ENCODE peak calls at places on chromosomes 3 and 15, in six cellular contexts. V is neural progenitor cell; S is spleen; W is NCI-H1105; N is astrocyte; I is CD8-positive, alpha-beta memory T cell. X is an unnamed sample.

GRCh38 chr3:134242649-134243637 is 7.7 kb downstream of the RYK start:
- DNase-seq in V (no peak), S (no peak), W (no peak), N (peak), I (no peak), X (peak)

GRCh38 chr3:112759681-112760080 is 87.0 kb downstream of the CD200R1L start:
- DNase-seq in V (no peak), S (no peak), W (no peak), N (no peak), I (no peak), X (no peak)

GRCh38 chr3:101725192-101725889 is 927 bp downstream of the CEP97 start:
- DNase-seq in V (peak), S (peak), W (peak), N (peak), I (peak), X (peak)

GRCh38 chr15:98683821-98684220 is 35.5 kb downstream of the IGF1R start:
- DNase-seq in V (peak), S (no peak), W (no peak), N (no peak), I (no peak), X (no peak)

GRCh38 chr3:197083486-197083885 is 53.9 kb upstream of the MELTF start:
- DNase-seq in V (no peak), S (no peak), W (no peak), N (peak), I (no peak), X (peak)

GRCh38 chr3:127851899-127852298 is 29.6 kb upstream of the MGLL start:
- DNase-seq in V (peak), S (no peak), W (peak), N (no peak), I (no peak), X (no peak)

GRCh38 chr15:56794150-56794922 is 61.0 kb upstream of the ZNF280D start:
- DNase-seq in V (no peak), S (no peak), W (no peak), N (peak), I (no peak), X (peak)

GRCh38 chr3:133390715-133391114 is 9.1 kb upstream of the BFSP2 start:
- DNase-seq in V (no peak), S (no peak), W (no peak), N (no peak), I (no peak), X (no peak)

GRCh38 chr3:194204036-194204792 is 68.3 kb downstream of the HES1 start:
- DNase-seq in V (peak), S (no peak), W (peak), N (no peak), I (no peak), X (no peak)

X was measured in cardiac fibroblast.